ENCODE peak calls at places on chromosomes 7 and 10, in ten cellular contexts. A is epithelial cell of proximal tubule; F is substantia nigra; M is CD4-positive, CD25-positive, alpha-beta regulatory T cell; B is pons; I is DMS79; Q is NCI-H1436; H is M059J; G is head of caudate nucleus; Z is NCI-H1048. P is an unnamed sample.

GRCh38 chr10:80409121-80409520 is 770 bp downstream of the PRXL2A start:
- DNase-seq in F (no peak), B (no peak), A (no peak), H (no peak), I (no peak), Q (no peak), G (peak; percentile 39), M (no peak), Z (no peak), P (no peak)

GRCh38 chr10:96991313-96991841 is 159.3 kb downstream of the LCOR start:
- DNase-seq in I (no peak), F (no peak), G (no peak), M (no peak), B (no peak), H (peak; percentile 74), A (no peak), Z (no peak), Q (no peak), P (no peak)

GRCh38 chr7:131556055-131556911 is at the start of gene PODXL:
- DNase-seq in Z (peak; percentile 46), B (no peak), M (peak; percentile 78), I (peak; percentile 37), F (peak; percentile 42), Q (peak; percentile 61), G (peak; percentile 80), H (peak; percentile 75), A (no peak), P (no peak)

GRCh38 chr10:98404571-98405396 is 10.2 kb downstream of the PYROXD2 start:
- DNase-seq in A (no peak), I (no peak), Z (no peak), F (no peak), M (peak; percentile 55), Q (no peak), G (no peak), B (no peak), H (peak; percentile 57), P (no peak)

GRCh38 chr7:67738-68395 is 124.5 kb upstream of the FAM20C start:
- DNase-seq in G (no peak), H (no peak), I (no peak), A (no peak), M (no peak), Z (no peak), Q (no peak), B (no peak), F (no peak), P (no peak)

GRCh38 chr7:5699467-5699866 is 82.0 kb downstream of the RNF216 start:
- DNase-seq in Q (no peak), H (no peak), I (no peak), Z (no peak), M (no peak), A (no peak), B (peak; percentile 82), G (no peak), F (no peak), P (no peak)

GRCh38 chr10:11192304-11193018 is 174.8 kb downstream of the CELF2 start:
- DNase-seq in I (no peak), Z (no peak), F (no peak), H (no peak), B (no peak), Q (no peak), G (no peak), M (no peak), A (no peak), P (no peak)

GRCh38 chr10:130169136-130169888 is 33.1 kb downstream of the GLRX3 start:
- DNase-seq in I (no peak), M (peak; percentile 9), Q (no peak), A (peak; percentile 20), F (no peak), Z (no peak), B (no peak), H (peak; percentile 42), G (no peak), P (no peak)

GRCh38 chr7:25546306-25546705 is 318.0 kb upstream of the NPVF start:
- DNase-seq in Z (no peak), M (no peak), H (no peak), G (no peak), F (no peak), A (no peak), I (no peak), B (no peak), Q (no peak), P (no peak)

GRCh38 chr7:32347244-32347828 is 142.8 kb downstream of the LSM5 start:
- DNase-seq in B (no peak), M (peak; percentile 26), I (no peak), Z (no peak), H (peak; percentile 19), F (no peak), G (peak; percentile 38), Q (no peak), A (no peak), P (no peak)

GRCh38 chr7:2971914-2972530 is 71.6 kb downstream of the CARD11 start:
- DNase-seq in Z (no peak), M (no peak), A (no peak), G (no peak), Q (no peak), I (no peak), H (no peak), F (no peak), B (no peak), P (no peak)

GRCh38 chr10:92121686-92122492 is 169.0 kb downstream of the CPEB3 start:
- DNase-seq in Z (no peak), M (no peak), Q (no peak), H (no peak), G (no peak), I (no peak), A (no peak), B (no peak), F (no peak), P (no peak)

GRCh38 chr7:50653997-50654425 is 88.8 kb upstream of the DDC start:
- DNase-seq in H (no peak), I (no peak), M (no peak), F (no peak), Z (no peak), A (no peak), B (peak; percentile 16), G (no peak), Q (no peak), P (no peak)

GRCh38 chr7:2967705-2968104 is 76.0 kb downstream of the CARD11 start:
- DNase-seq in G (no peak), F (no peak), A (no peak), I (no peak), Q (no peak), M (no peak), H (no peak), Z (no peak), B (no peak), P (no peak)

GRCh38 chr7:150431839-150432658 is 18.4 kb upstream of the GIMAP8 start:
- DNase-seq in M (no peak), H (no peak), F (no peak), Q (no peak), G (peak; percentile 2), B (no peak), I (no peak), Z (no peak), A (no peak), P (no peak)

GRCh38 chr10:100993986-100994708 is 5.5 kb upstream of the LZTS2 start:
- DNase-seq in Q (no peak), G (peak; percentile 74), I (no peak), A (no peak), F (peak; percentile 23), B (peak; percentile 89), Z (no peak), H (peak; percentile 47), M (no peak), P (no peak)

GRCh38 chr7:77235280-77235679 is 35.7 kb upstream of the FGL2 start:
- DNase-seq in M (no peak), A (no peak), Q (no peak), F (no peak), H (no peak), Z (no peak), G (no peak), B (no peak), I (no peak), P (no peak)

GRCh38 chr10:48945441-48946143 is 6.0 kb upstream of the LRRC18 start:
- DNase-seq in H (no peak), B (no peak), M (no peak), F (no peak), G (no peak), Z (no peak), A (no peak), Q (no peak), I (no peak), P (no peak)

GRCh38 chr7:148723846-148724245 is 25.1 kb downstream of the CUL1 start:
- DNase-seq in H (no peak), B (no peak), F (no peak), A (no peak), M (no peak), Z (no peak), Q (no peak), G (no peak), I (no peak), P (no peak)

GRCh38 chr10:124551755-124552154 is 90.1 kb downstream of the LHPP start:
- DNase-seq in Z (no peak), A (no peak), B (no peak), M (no peak), G (no peak), H (no peak), F (no peak), I (no peak), Q (no peak), P (no peak)

GRCh38 chr10:107492389-107492788 is 327.9 kb upstream of the SORCS1 start:
- DNase-seq in B (no peak), A (no peak), G (no peak), H (no peak), Q (no peak), I (no peak), M (no peak), Z (no peak), F (no peak), P (no peak)